ENCODE peak calls at places on chromosomes 2 and 18, in eight cellular contexts. One of them, this sample, is unnamed.

GRCh38 chr2:130797493-130798435 is 39.0 kb upstream of the ARHGEF4 start:
- DNase-seq in fibroblast of the aortic adventitia: peak
- DNase-seq in HFFc6: peak
- DNase-seq in CD4-positive, alpha-beta T cell: peak
- DNase-seq in H1: peak
- DNase-seq in psoas muscle: peak
- DNase-seq in cardiac muscle cell: peak
- DNase-seq in GM23338: peak
- DNase-seq in this sample: peak

GRCh38 chr2:9318461-9319337 is 104.6 kb downstream of the ITGB1BP1 start:
- DNase-seq in fibroblast of the aortic adventitia: peak
- DNase-seq in HFFc6: no peak
- DNase-seq in CD4-positive, alpha-beta T cell: no peak
- DNase-seq in H1: no peak
- DNase-seq in psoas muscle: peak
- DNase-seq in cardiac muscle cell: peak
- DNase-seq in GM23338: no peak
- DNase-seq in this sample: no peak

GRCh38 chr18:24051256-24051947 is 36.8 kb downstream of the TTC39C start:
- DNase-seq in fibroblast of the aortic adventitia: peak
- DNase-seq in HFFc6: peak
- DNase-seq in CD4-positive, alpha-beta T cell: no peak
- DNase-seq in H1: no peak
- DNase-seq in psoas muscle: no peak
- DNase-seq in cardiac muscle cell: peak
- DNase-seq in GM23338: no peak
- DNase-seq in this sample: no peak

GRCh38 chr2:42376758-42377157 is 15.7 kb upstream of the COX7A2L start:
- DNase-seq in fibroblast of the aortic adventitia: no peak
- DNase-seq in HFFc6: no peak
- DNase-seq in CD4-positive, alpha-beta T cell: no peak
- DNase-seq in H1: no peak
- DNase-seq in psoas muscle: no peak
- DNase-seq in cardiac muscle cell: no peak
- DNase-seq in GM23338: no peak
- DNase-seq in this sample: no peak

GRCh38 chr2:68099260-68099659 is 36.5 kb upstream of the C1D start:
- DNase-seq in fibroblast of the aortic adventitia: no peak
- DNase-seq in HFFc6: no peak
- DNase-seq in CD4-positive, alpha-beta T cell: no peak
- DNase-seq in H1: no peak
- DNase-seq in psoas muscle: no peak
- DNase-seq in cardiac muscle cell: no peak
- DNase-seq in GM23338: no peak
- DNase-seq in this sample: no peak

GRCh38 chr2:20614201-20615045 is 36.5 kb downstream of the HS1BP3 start:
- DNase-seq in fibroblast of the aortic adventitia: no peak
- DNase-seq in HFFc6: no peak
- DNase-seq in CD4-positive, alpha-beta T cell: no peak
- DNase-seq in H1: no peak
- DNase-seq in psoas muscle: peak
- DNase-seq in cardiac muscle cell: no peak
- DNase-seq in GM23338: peak
- DNase-seq in this sample: no peak

GRCh38 chr2:185475868-185476267 is 262.7 kb upstream of the FSIP2 start:
- DNase-seq in fibroblast of the aortic adventitia: no peak
- DNase-seq in HFFc6: no peak
- DNase-seq in CD4-positive, alpha-beta T cell: no peak
- DNase-seq in H1: no peak
- DNase-seq in psoas muscle: no peak
- DNase-seq in cardiac muscle cell: no peak
- DNase-seq in GM23338: peak
- DNase-seq in this sample: no peak

GRCh38 chr2:159427048-159427447 is 140.5 kb upstream of the WDSUB1 start:
- DNase-seq in fibroblast of the aortic adventitia: no peak
- DNase-seq in HFFc6: no peak
- DNase-seq in CD4-positive, alpha-beta T cell: no peak
- DNase-seq in H1: no peak
- DNase-seq in psoas muscle: no peak
- DNase-seq in cardiac muscle cell: no peak
- DNase-seq in GM23338: no peak
- DNase-seq in this sample: no peak

GRCh38 chr2:64363140-64363539 is 90.8 kb upstream of the LGALSL start:
- DNase-seq in fibroblast of the aortic adventitia: no peak
- DNase-seq in HFFc6: no peak
- DNase-seq in CD4-positive, alpha-beta T cell: no peak
- DNase-seq in H1: no peak
- DNase-seq in psoas muscle: no peak
- DNase-seq in cardiac muscle cell: no peak
- DNase-seq in GM23338: no peak
- DNase-seq in this sample: no peak

GRCh38 chr2:64361151-64361938 is 92.6 kb upstream of the LGALSL start:
- DNase-seq in fibroblast of the aortic adventitia: no peak
- DNase-seq in HFFc6: no peak
- DNase-seq in CD4-positive, alpha-beta T cell: no peak
- DNase-seq in H1: no peak
- DNase-seq in psoas muscle: no peak
- DNase-seq in cardiac muscle cell: no peak
- DNase-seq in GM23338: no peak
- DNase-seq in this sample: no peak

GRCh38 chr2:64362562-64363026 is 91.4 kb upstream of the LGALSL start:
- DNase-seq in fibroblast of the aortic adventitia: no peak
- DNase-seq in HFFc6: no peak
- DNase-seq in CD4-positive, alpha-beta T cell: no peak
- DNase-seq in H1: no peak
- DNase-seq in psoas muscle: no peak
- DNase-seq in cardiac muscle cell: no peak
- DNase-seq in GM23338: no peak
- DNase-seq in this sample: no peak

GRCh38 chr2:64367444-64367843 is 86.5 kb upstream of the LGALSL start:
- DNase-seq in fibroblast of the aortic adventitia: no peak
- DNase-seq in HFFc6: no peak
- DNase-seq in CD4-positive, alpha-beta T cell: no peak
- DNase-seq in H1: no peak
- DNase-seq in psoas muscle: no peak
- DNase-seq in cardiac muscle cell: no peak
- DNase-seq in GM23338: no peak
- DNase-seq in this sample: no peak

DNA sequence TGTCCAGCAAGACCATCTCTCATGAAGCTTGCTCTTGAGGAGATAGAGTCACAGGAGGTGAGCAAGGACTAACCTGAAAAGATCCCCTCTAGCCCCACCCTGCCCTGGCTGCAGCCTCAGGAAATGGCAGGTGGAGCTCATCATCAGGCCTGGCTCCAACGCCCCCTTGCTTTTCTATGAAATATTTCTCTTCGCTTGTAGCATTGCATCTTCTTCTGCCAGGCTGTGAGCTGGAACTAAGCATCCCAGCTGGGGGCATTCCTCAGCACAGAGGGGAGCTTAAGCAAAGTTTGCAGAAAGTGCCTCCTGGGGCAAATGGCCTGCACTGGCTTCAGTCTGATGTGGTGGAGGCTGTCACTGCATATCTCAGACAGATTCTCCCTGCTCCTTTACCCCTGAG is 90.1 kb upstream of the LGALSL start:
- DNase-seq in fibroblast of the aortic adventitia: no peak
- DNase-seq in HFFc6: no peak
- DNase-seq in CD4-positive, alpha-beta T cell: no peak
- DNase-seq in H1: no peak
- DNase-seq in psoas muscle: no peak
- DNase-seq in cardiac muscle cell: no peak
- DNase-seq in GM23338: peak
- DNase-seq in this sample: no peak
- TF ChIP-seq CTCF in fibroblast of the aortic adventitia: no peak
- TF ChIP-seq CTCF in HFFc6: no peak
- TF ChIP-seq CTCF in CD4-positive, alpha-beta T cell: no peak
- TF ChIP-seq CTCF in H1: peak
- TF ChIP-seq CTCF in psoas muscle: no peak
- TF ChIP-seq CTCF in cardiac muscle cell: no peak
- TF ChIP-seq CTCF in GM23338: peak
- TF ChIP-seq CTCF in this sample: no peak

GRCh38 chr18:25672490-25672889 is 320.5 kb upstream of the ZNF521 start:
- DNase-seq in fibroblast of the aortic adventitia: no peak
- DNase-seq in HFFc6: no peak
- DNase-seq in CD4-positive, alpha-beta T cell: no peak
- DNase-seq in H1: peak
- DNase-seq in psoas muscle: no peak
- DNase-seq in cardiac muscle cell: no peak
- DNase-seq in GM23338: peak
- DNase-seq in this sample: no peak
- TF ChIP-seq CTCF in fibroblast of the aortic adventitia: no peak
- TF ChIP-seq CTCF in HFFc6: peak
- TF ChIP-seq CTCF in CD4-positive, alpha-beta T cell: no peak
- TF ChIP-seq CTCF in H1: peak
- TF ChIP-seq CTCF in psoas muscle: no peak
- TF ChIP-seq CTCF in cardiac muscle cell: no peak
- TF ChIP-seq CTCF in GM23338: peak
- TF ChIP-seq CTCF in this sample: no peak

GRCh38 chr2:208025037-208025813 is at the start of gene PLEKHM3:
- DNase-seq in fibroblast of the aortic adventitia: peak
- DNase-seq in HFFc6: peak
- DNase-seq in CD4-positive, alpha-beta T cell: peak
- DNase-seq in H1: no peak
- DNase-seq in psoas muscle: peak
- DNase-seq in cardiac muscle cell: peak
- DNase-seq in GM23338: peak
- DNase-seq in this sample: peak
- TF ChIP-seq CTCF in fibroblast of the aortic adventitia: no peak
- TF ChIP-seq CTCF in HFFc6: no peak
- TF ChIP-seq CTCF in CD4-positive, alpha-beta T cell: no peak
- TF ChIP-seq CTCF in H1: no peak
- TF ChIP-seq CTCF in psoas muscle: no peak
- TF ChIP-seq CTCF in cardiac muscle cell: no peak
- TF ChIP-seq CTCF in GM23338: no peak
- TF ChIP-seq CTCF in this sample: no peak

GRCh38 chr2:36530178-36530982 is 67.6 kb downstream of the FEZ2 start:
- DNase-seq in fibroblast of the aortic adventitia: peak
- DNase-seq in HFFc6: peak
- DNase-seq in CD4-positive, alpha-beta T cell: no peak
- DNase-seq in H1: no peak
- DNase-seq in psoas muscle: no peak
- DNase-seq in cardiac muscle cell: peak
- DNase-seq in GM23338: no peak
- DNase-seq in this sample: no peak

GRCh38 chr2:36528761-36529392 is 69.1 kb downstream of the FEZ2 start:
- DNase-seq in fibroblast of the aortic adventitia: no peak
- DNase-seq in HFFc6: no peak
- DNase-seq in CD4-positive, alpha-beta T cell: no peak
- DNase-seq in H1: no peak
- DNase-seq in psoas muscle: no peak
- DNase-seq in cardiac muscle cell: no peak
- DNase-seq in GM23338: no peak
- DNase-seq in this sample: no peak

GRCh38 chr2:36534275-36534799 is 63.6 kb downstream of the FEZ2 start:
- DNase-seq in fibroblast of the aortic adventitia: no peak
- DNase-seq in HFFc6: no peak
- DNase-seq in CD4-positive, alpha-beta T cell: no peak
- DNase-seq in H1: no peak
- DNase-seq in psoas muscle: no peak
- DNase-seq in cardiac muscle cell: no peak
- DNase-seq in GM23338: no peak
- DNase-seq in this sample: no peak

GRCh38 chr2:36528274-36528673 is 69.7 kb downstream of the FEZ2 start:
- DNase-seq in fibroblast of the aortic adventitia: no peak
- DNase-seq in HFFc6: no peak
- DNase-seq in CD4-positive, alpha-beta T cell: no peak
- DNase-seq in H1: no peak
- DNase-seq in psoas muscle: no peak
- DNase-seq in cardiac muscle cell: no peak
- DNase-seq in GM23338: no peak
- DNase-seq in this sample: no peak

DNA sequence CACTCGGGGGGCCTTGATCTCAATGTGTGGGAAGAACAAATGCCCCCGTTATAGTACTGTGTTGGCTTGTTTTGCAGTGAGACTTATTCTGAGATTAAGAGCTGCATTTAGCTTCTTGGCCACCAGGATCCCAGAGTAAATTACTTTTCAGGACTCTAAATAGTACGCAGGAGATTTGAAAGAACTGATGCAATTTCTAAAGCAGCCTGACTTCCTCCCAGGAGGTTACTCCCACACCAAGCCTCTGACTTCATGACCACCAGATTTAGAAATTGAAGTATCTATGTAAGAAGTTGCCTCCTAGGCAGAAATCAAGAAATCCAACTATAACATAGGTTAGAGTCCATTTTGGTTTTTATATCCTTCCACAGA is 67.0 kb downstream of the FEZ2 start:
- DNase-seq in fibroblast of the aortic adventitia: peak
- DNase-seq in HFFc6: no peak
- DNase-seq in CD4-positive, alpha-beta T cell: no peak
- DNase-seq in H1: no peak
- DNase-seq in psoas muscle: no peak
- DNase-seq in cardiac muscle cell: peak
- DNase-seq in GM23338: peak
- DNase-seq in this sample: no peak
- TF ChIP-seq CTCF in fibroblast of the aortic adventitia: peak
- TF ChIP-seq CTCF in HFFc6: peak
- TF ChIP-seq CTCF in CD4-positive, alpha-beta T cell: no peak
- TF ChIP-seq CTCF in H1: no peak
- TF ChIP-seq CTCF in psoas muscle: no peak
- TF ChIP-seq CTCF in cardiac muscle cell: peak
- TF ChIP-seq CTCF in GM23338: peak
- TF ChIP-seq CTCF in this sample: no peak

GRCh38 chr2:119264781-119265692 is 41.4 kb downstream of the STEAP3 start:
- DNase-seq in fibroblast of the aortic adventitia: peak
- DNase-seq in HFFc6: peak
- DNase-seq in CD4-positive, alpha-beta T cell: no peak
- DNase-seq in H1: no peak
- DNase-seq in psoas muscle: peak
- DNase-seq in cardiac muscle cell: peak
- DNase-seq in GM23338: peak
- DNase-seq in this sample: peak

GRCh38 chr2:119267604-119268003 is 44.0 kb downstream of the STEAP3 start:
- DNase-seq in fibroblast of the aortic adventitia: no peak
- DNase-seq in HFFc6: no peak
- DNase-seq in CD4-positive, alpha-beta T cell: no peak
- DNase-seq in H1: no peak
- DNase-seq in psoas muscle: no peak
- DNase-seq in cardiac muscle cell: no peak
- DNase-seq in GM23338: no peak
- DNase-seq in this sample: no peak

GRCh38 chr2:119263656-119264055 is 40.0 kb downstream of the STEAP3 start:
- DNase-seq in fibroblast of the aortic adventitia: no peak
- DNase-seq in HFFc6: no peak
- DNase-seq in CD4-positive, alpha-beta T cell: no peak
- DNase-seq in H1: no peak
- DNase-seq in psoas muscle: no peak
- DNase-seq in cardiac muscle cell: no peak
- DNase-seq in GM23338: no peak
- DNase-seq in this sample: no peak

GRCh38 chr2:119265693-119266066 is 42.0 kb downstream of the STEAP3 start:
- DNase-seq in fibroblast of the aortic adventitia: no peak
- DNase-seq in HFFc6: no peak
- DNase-seq in CD4-positive, alpha-beta T cell: no peak
- DNase-seq in H1: no peak
- DNase-seq in psoas muscle: no peak
- DNase-seq in cardiac muscle cell: no peak
- DNase-seq in GM23338: no peak
- DNase-seq in this sample: no peak

GRCh38 chr2:119266091-119266589 is 42.5 kb downstream of the STEAP3 start:
- DNase-seq in fibroblast of the aortic adventitia: no peak
- DNase-seq in HFFc6: no peak
- DNase-seq in CD4-positive, alpha-beta T cell: no peak
- DNase-seq in H1: no peak
- DNase-seq in psoas muscle: no peak
- DNase-seq in cardiac muscle cell: no peak
- DNase-seq in GM23338: no peak
- DNase-seq in this sample: no peak
- TF ChIP-seq CTCF in fibroblast of the aortic adventitia: no peak
- TF ChIP-seq CTCF in HFFc6: no peak
- TF ChIP-seq CTCF in CD4-positive, alpha-beta T cell: no peak
- TF ChIP-seq CTCF in H1: no peak
- TF ChIP-seq CTCF in psoas muscle: no peak
- TF ChIP-seq CTCF in cardiac muscle cell: no peak
- TF ChIP-seq CTCF in GM23338: no peak
- TF ChIP-seq CTCF in this sample: no peak

GRCh38 chr2:118855451-118856279 is 8.2 kb upstream of the EN1 start:
- DNase-seq in fibroblast of the aortic adventitia: peak
- DNase-seq in HFFc6: peak
- DNase-seq in CD4-positive, alpha-beta T cell: peak
- DNase-seq in H1: peak
- DNase-seq in psoas muscle: peak
- DNase-seq in cardiac muscle cell: peak
- DNase-seq in GM23338: peak
- DNase-seq in this sample: peak
- TF ChIP-seq CTCF in fibroblast of the aortic adventitia: peak
- TF ChIP-seq CTCF in HFFc6: peak
- TF ChIP-seq CTCF in CD4-positive, alpha-beta T cell: peak
- TF ChIP-seq CTCF in H1: no peak
- TF ChIP-seq CTCF in psoas muscle: peak
- TF ChIP-seq CTCF in cardiac muscle cell: peak
- TF ChIP-seq CTCF in GM23338: peak
- TF ChIP-seq CTCF in this sample: peak